ENCODE peak calls at places on chromosomes 4 and X, in six cellular contexts. L is HEK293T, C is aorta, O is osteocyte, I is H9, X is fibroblast of lung. E is an unnamed sample.

GRCh38 chrX:69107231-69107739 is 58.0 kb downstream of the PJA1 start:
- DNase-seq in L (peak; percentile 48), C (no peak), O (no peak), I (peak; percentile 80), X (no peak), E (no peak)

GRCh38 chr4:154082760-154083530 is 294.1 kb upstream of the SFRP2 start:
- DNase-seq in L (peak; percentile 42), C (no peak), O (no peak), I (peak; percentile 80), X (peak; percentile 70), E (no peak)

GRCh38 chrX:147958316-147958715 is 22.8 kb upstream of the FMR1NB start:
- DNase-seq in L (no peak), C (no peak), O (no peak), I (no peak), X (peak; percentile 64), E (peak; percentile 27)

GRCh38 chrX:153649178-153649914 is 2.3 kb downstream of the DUSP9 start:
- DNase-seq in L (peak; percentile 74), C (peak; percentile 62), O (no peak), I (peak; percentile 76), X (no peak), E (no peak)

GRCh38 chr4:166882221-166882620 is 352.1 kb downstream of the SPOCK3 start:
- DNase-seq in L (no peak), C (no peak), O (no peak), I (no peak), X (no peak), E (no peak)

GRCh38 chr4:149896428-149896827 is 80.8 kb upstream of the IQCM start:
- DNase-seq in L (peak; percentile 15), C (no peak), O (no peak), I (no peak), X (peak; percentile 53), E (peak; percentile 50)

GRCh38 chr4:105596676-105597075 is 44.3 kb downstream of the ARHGEF38 start:
- DNase-seq in L (no peak), C (no peak), O (no peak), I (peak; percentile 40), X (no peak), E (no peak)

GRCh38 chr4:25229804-25230203 is 4.0 kb upstream of the PI4K2B start:
- DNase-seq in L (no peak), C (no peak), O (no peak), I (no peak), X (no peak), E (no peak)

GRCh38 chrX:75156537-75156945 is 458 bp upstream of the ABCB7 start:
- DNase-seq in L (no peak), C (no peak), O (no peak), I (no peak), X (peak; percentile 17), E (no peak)

GRCh38 chr4:42150653-42151567 is 1.5 kb downstream of the BEND4 start:
- DNase-seq in L (peak; percentile 30), C (no peak), O (no peak), I (peak; percentile 38), X (no peak), E (no peak)

GRCh38 chr4:120921456-120922389 is 803 bp downstream of the PRDM5 start:
- DNase-seq in L (peak; percentile 65), C (peak; percentile 93), O (peak; percentile 88), I (peak; percentile 53), X (peak; percentile 80), E (peak; percentile 63)

GRCh38 chr4:75745192-75745591 is 20.8 kb downstream of the USO1 start:
- DNase-seq in L (no peak), C (no peak), O (no peak), I (no peak), X (peak; percentile 59), E (peak; percentile 36)

GRCh38 chr4:100014616-100015015 is 64.5 kb upstream of the H2AZ1 start:
- DNase-seq in L (no peak), C (no peak), O (no peak), I (no peak), X (no peak), E (no peak)

GRCh38 chrX:118178450-118178849 is 61.8 kb upstream of the KLHL13 start:
- DNase-seq in L (no peak), C (no peak), O (no peak), I (peak; percentile 36), X (no peak), E (no peak)

GRCh38 chrX:41692162-41692749 is 3.5 kb downstream of the GPR34 start:
- DNase-seq in L (no peak), C (no peak), O (no peak), I (no peak), X (peak; percentile 62), E (peak; percentile 60)

GRCh38 chrX:117327306-117327705 is 789.3 kb downstream of the KLHL13 start:
- DNase-seq in L (no peak), C (no peak), O (no peak), I (peak; percentile 30), X (no peak), E (no peak)

GRCh38 chr4:99029018-99029735 is 33.7 kb downstream of the METAP1 start:
- DNase-seq in L (no peak), C (no peak), O (no peak), I (no peak), X (no peak), E (no peak)

GRCh38 chr4:6208416-6208815 is 8.1 kb upstream of the JAKMIP1 start:
- DNase-seq in L (no peak), C (no peak), O (peak; percentile 78), I (no peak), X (no peak), E (no peak)

GRCh38 chr4:55172694-55173287 is 47.4 kb upstream of the KDR start:
- DNase-seq in L (no peak), C (no peak), O (no peak), I (no peak), X (peak; percentile 76), E (peak; percentile 53)

GRCh38 chrX:8841911-8842310 is 40.7 kb upstream of the FAM9A start:
- DNase-seq in L (no peak), C (no peak), O (no peak), I (no peak), X (peak; percentile 75), E (peak; percentile 68)

GRCh38 chr4:70628444-70628843 is at the start of gene ENAM:
- DNase-seq in L (no peak), C (no peak), O (no peak), I (no peak), X (no peak), E (no peak)

GRCh38 chrX:33078273-33078672 is 133.1 kb downstream of the DMD start:
- DNase-seq in L (no peak), C (no peak), O (no peak), I (no peak), X (no peak), E (no peak)

GRCh38 chr4:185016946-185017797 is 1.1 kb upstream of the HELT start:
- DNase-seq in L (no peak), C (no peak), O (no peak), I (no peak), X (peak; percentile 19), E (peak; percentile 33)

GRCh38 chrX:133928365-133928764 is 57.0 kb downstream of the GPC3 start:
- DNase-seq in L (no peak), C (no peak), O (no peak), I (no peak), X (no peak), E (no peak)

GRCh38 chr4:172095161-172095560 is 282.0 kb downstream of the GALNTL6 start:
- DNase-seq in L (no peak), C (no peak), O (no peak), I (no peak), X (peak; percentile 3), E (no peak)

GRCh38 chr4:183588169-183588675 is 70.8 kb downstream of the RWDD4 start:
- DNase-seq in L (peak; percentile 42), C (no peak), O (no peak), I (no peak), X (peak; percentile 48), E (no peak)

GRCh38 chr4:35725131-35725530 is 519.2 kb downstream of the ARAP2 start:
- DNase-seq in L (no peak), C (no peak), O (no peak), I (peak; percentile 31), X (no peak), E (no peak)

GRCh38 chr4:74933562-74934015 is 673 bp downstream of the PARM1 start:
- DNase-seq in L (peak; percentile 19), C (peak; percentile 84), O (no peak), I (peak; percentile 43), X (peak; percentile 0), E (peak; percentile 19)

GRCh38 chrX:155334486-155335316 is at the start of gene CLIC2:
- DNase-seq in L (no peak), C (no peak), O (no peak), I (no peak), X (peak; percentile 54), E (peak; percentile 81)

GRCh38 chr4:137674066-137674465 is 141.8 kb upstream of the PCDH18 start:
- DNase-seq in L (no peak), C (no peak), O (no peak), I (no peak), X (peak; percentile 84), E (peak; percentile 32)

GRCh38 chrX:4935846-4936245 is 1222.4 kb upstream of the PRKX start:
- DNase-seq in L (no peak), C (no peak), O (no peak), I (no peak), X (no peak), E (no peak)

GRCh38 chrX:23742174-23742692 is 843 bp downstream of the ACOT9 start:
- DNase-seq in L (peak; percentile 45), C (no peak), O (peak; percentile 87), I (peak; percentile 29), X (peak; percentile 79), E (peak; percentile 76)

GRCh38 chrX:76987381-76987780 is 459.8 kb upstream of the FGF16 start:
- DNase-seq in L (no peak), C (no peak), O (no peak), I (peak; percentile 25), X (no peak), E (no peak)